ENCODE peak calls at places on chromosomes 11 and 22, in eight cellular contexts. T, Y, N, F, G, B, H and E are unnamed samples.

GRCh38 chr22:38016182-38017078 is 32.1 kb upstream of the SOX10 start:
- DNase-seq in Y (no peak), B (no peak), T (peak; percentile 62), F (no peak), G (no peak), N (peak; percentile 91), H (no peak), E (no peak)

GRCh38 chr11:7665473-7666291 is 7.6 kb downstream of the CYB5R2 start:
- DNase-seq in G (peak; percentile 64), H (peak; percentile 67), N (peak; percentile 94), B (peak; percentile 88), Y (peak; percentile 92), T (peak; percentile 89), F (peak; percentile 82), E (peak; percentile 78)

GRCh38 chr11:126891556-126892217 is 108.9 kb downstream of the KIRREL3 start:
- DNase-seq in G (no peak), T (no peak), B (no peak), F (no peak), N (no peak), H (no peak), Y (no peak), E (no peak)

GRCh38 chr22:29031236-29031982 is 30.2 kb downstream of the C22orf31 start:
- DNase-seq in H (peak; percentile 97), Y (peak; percentile 64), T (peak; percentile 93), G (peak; percentile 28), F (peak; percentile 85), N (no peak), B (no peak), E (no peak)

GRCh38 chr11:86459682-86460460 is 85.2 kb downstream of the CCDC81 start:
- DNase-seq in T (peak; percentile 85), G (no peak), H (peak; percentile 27), Y (peak; percentile 71), B (no peak), F (peak; percentile 65), N (peak; percentile 85), E (no peak)

GRCh38 chr22:36445158-36445668 is 36.2 kb downstream of the TXN2 start:
- DNase-seq in B (no peak), G (no peak), T (peak; percentile 65), F (peak; percentile 68), Y (no peak), N (no peak), H (no peak), E (no peak)

GRCh38 chr11:125344846-125345705 is 151.0 kb downstream of the FEZ1 start:
- DNase-seq in F (peak; percentile 29), T (no peak), N (no peak), H (no peak), Y (no peak), G (no peak), B (no peak), E (no peak)

GRCh38 chr11:91972665-91973266 is 251.9 kb upstream of the FAT3 start:
- DNase-seq in F (no peak), H (no peak), N (no peak), G (no peak), Y (no peak), T (no peak), B (no peak), E (no peak)

GRCh38 chr22:23772315-23773246 is at the start of gene MMP11:
- DNase-seq in G (peak; percentile 55), T (no peak), N (no peak), F (peak; percentile 59), B (peak; percentile 72), H (no peak), Y (no peak), E (peak; percentile 79)

GRCh38 chr11:69205125-69205928 is 49.6 kb downstream of the SMIM38 start:
- DNase-seq in Y (no peak), F (no peak), B (no peak), N (peak; percentile 77), G (no peak), T (no peak), H (no peak), E (no peak)

GRCh38 chr11:84780689-84781293 is 846.4 kb downstream of the DLG2 start:
- DNase-seq in N (no peak), H (peak; percentile 12), B (no peak), F (no peak), G (no peak), Y (no peak), T (no peak), E (no peak)

GRCh38 chr22:46198274-46198673 is 47.9 kb downstream of the PPARA start:
- DNase-seq in G (no peak), F (no peak), T (no peak), B (no peak), N (peak; percentile 25), H (no peak), Y (no peak), E (no peak)

GRCh38 chr22:46196268-46196667 is 45.9 kb downstream of the PPARA start:
- DNase-seq in H (no peak), G (no peak), T (peak; percentile 51), B (no peak), F (no peak), Y (no peak), N (peak; percentile 65), E (peak; percentile 75)

GRCh38 chr22:46192210-46192993 is 42.1 kb downstream of the PPARA start:
- DNase-seq in H (no peak), G (no peak), N (no peak), B (no peak), Y (no peak), T (no peak), F (no peak), E (no peak)

GRCh38 chr22:46193898-46194310 is 43.6 kb downstream of the PPARA start:
- DNase-seq in B (no peak), Y (no peak), T (no peak), F (no peak), H (no peak), N (peak; percentile 26), G (peak; percentile 95), E (no peak)

DNA sequence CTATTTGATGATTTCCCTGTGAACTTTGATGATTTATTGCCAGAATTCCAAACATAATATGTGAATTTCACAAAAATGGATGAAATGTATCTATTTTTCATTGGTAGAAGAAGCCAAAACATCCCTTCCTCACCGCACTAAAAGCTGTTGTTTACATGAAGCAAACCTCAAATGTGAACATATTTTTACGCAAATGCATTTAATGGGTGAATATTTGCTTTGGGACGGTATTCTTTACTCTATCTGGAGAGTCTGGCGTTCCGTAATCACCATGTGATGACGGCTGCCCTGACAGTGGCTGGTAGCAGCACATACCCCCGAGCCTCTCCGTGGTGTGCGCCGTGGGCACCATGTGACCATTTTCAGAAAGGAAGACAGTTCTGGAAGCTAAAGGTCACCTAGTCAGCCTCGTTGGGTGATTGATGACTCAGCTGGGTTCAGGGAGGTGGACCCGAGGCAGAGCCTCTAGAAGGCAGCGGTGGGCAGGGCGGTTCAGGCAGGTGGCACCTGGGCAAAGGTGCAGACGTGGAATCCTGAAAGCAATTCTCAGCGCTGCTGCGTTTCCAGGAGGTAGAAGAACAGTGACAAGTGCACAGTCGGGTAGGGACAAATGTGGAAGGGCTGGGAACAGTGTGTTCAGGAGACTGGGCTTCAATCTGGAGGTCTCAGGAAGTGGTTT is 45.3 kb downstream of the PPARA start:
- DNase-seq in N (peak; percentile 73), Y (no peak), G (no peak), B (no peak), H (no peak), T (peak; percentile 41), F (no peak), E (peak; percentile 91)
- TF ChIP-seq POLR2A in N (no peak), Y (no peak), G (no peak), B (no peak), H (no peak), T (no peak), F (no peak), E (peak; percentile 68)

GRCh38 chr11:64208796-64209562 is 2.5 kb downstream of the FERMT3 start:
- DNase-seq in G (no peak), T (no peak), B (no peak), Y (no peak), H (no peak), F (no peak), N (no peak), E (no peak)

GRCh38 chr11:64206457-64207246 is at the start of gene FERMT3:
- DNase-seq in Y (no peak), N (peak; percentile 92), G (peak; percentile 83), T (no peak), B (peak; percentile 72), H (no peak), F (peak; percentile 34), E (peak; percentile 91)

GRCh38 chr11:64208086-64208795 is 1.7 kb downstream of the FERMT3 start:
- DNase-seq in H (no peak), Y (no peak), G (no peak), F (peak; percentile 18), N (no peak), B (no peak), T (no peak), E (no peak)

GRCh38 chr11:64209563-64209843 is 3.0 kb downstream of the FERMT3 start:
- DNase-seq in F (no peak), B (no peak), T (no peak), N (no peak), H (no peak), Y (no peak), G (no peak), E (no peak)

GRCh38 chr11:64207247-64208085 is 945 bp downstream of the FERMT3 start:
- DNase-seq in H (no peak), G (peak; percentile 91), B (peak; percentile 97), T (peak; percentile 67), F (peak; percentile 63), N (peak; percentile 92), Y (no peak), E (no peak)
- TF ChIP-seq POLR2A in H (no peak), G (peak; percentile 80), B (peak; percentile 85), T (no peak), F (no peak), N (no peak), Y (no peak), E (no peak)

DNA sequence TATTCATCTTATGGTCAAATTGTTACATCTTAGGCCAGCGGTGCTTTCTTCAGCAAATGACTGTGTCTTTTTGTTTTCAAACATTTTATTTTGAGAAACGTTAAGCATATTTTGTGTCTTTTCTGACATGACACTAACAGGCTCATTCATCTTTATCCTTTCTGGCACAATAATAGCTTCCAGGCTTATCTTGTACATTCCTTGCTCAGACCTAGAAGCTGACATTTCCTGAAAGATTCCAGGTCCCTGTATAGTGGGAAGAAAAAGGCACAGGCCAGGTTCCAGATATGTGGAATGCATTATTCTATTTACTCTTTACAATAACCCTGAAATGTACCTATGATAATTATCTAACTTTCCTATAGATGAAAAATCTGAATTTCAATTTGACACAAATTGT is 379.1 kb upstream of the B3GAT1 start:
- DNase-seq in B (no peak), G (no peak), Y (no peak), T (no peak), N (no peak), H (no peak), F (no peak), E (no peak)
- TF ChIP-seq POLR2A in B (no peak), G (no peak), Y (no peak), T (no peak), N (no peak), H (no peak), F (no peak), E (no peak)

DNA sequence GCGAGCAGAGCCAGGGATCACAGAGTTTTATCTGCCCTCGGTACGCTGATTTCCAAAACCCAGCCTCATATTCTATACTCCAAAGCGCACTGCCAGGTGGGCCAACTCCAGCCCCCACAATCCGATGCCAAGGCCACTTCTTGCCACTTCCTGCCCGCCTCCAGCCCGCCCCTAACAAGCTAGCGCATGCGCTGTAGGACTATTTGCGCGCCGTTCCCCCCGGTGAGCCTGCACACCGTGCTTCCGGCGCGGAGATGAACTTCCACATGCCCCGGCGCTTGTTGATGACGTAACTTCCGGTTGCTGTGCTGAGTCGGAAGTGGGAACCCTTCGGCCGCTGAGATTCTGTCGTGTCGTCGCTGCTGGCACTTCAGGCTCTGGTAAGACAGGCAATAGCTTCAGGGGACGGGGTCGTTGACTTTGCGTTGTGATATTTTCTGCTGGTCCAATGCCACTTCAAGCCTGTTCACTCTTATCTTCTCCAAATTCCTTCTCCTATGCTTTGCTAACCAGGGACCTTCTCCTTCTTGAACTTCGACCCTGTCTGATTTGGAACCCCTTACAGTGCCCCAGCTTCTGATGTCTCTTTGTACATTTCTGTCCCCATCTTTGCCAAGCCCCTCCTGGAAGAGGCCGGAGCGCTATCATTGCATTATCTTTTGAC is at the start of gene UBE4A:
- DNase-seq in F (peak; percentile 94), N (peak; percentile 99), H (peak; percentile 97), B (peak; percentile 64), Y (peak; percentile 57), G (peak; percentile 98), T (peak; percentile 96), E (peak; percentile 97)
- TF ChIP-seq POLR2A in F (no peak), N (peak; percentile 17), H (peak; percentile 88), B (peak; percentile 98), Y (peak; percentile 66), G (peak; percentile 86), T (peak; percentile 39), E (peak; percentile 69)